ENCODE peak calls at places on chromosome 19, in nine cellular contexts. One of them, this sample, is unnamed.

GRCh38 chr19:19115954-19116353 is 22.3 kb downstream of the TMEM161A start:
- DNase-seq in SK-N-SH: peak
- DNase-seq in tibial nerve: no peak
- DNase-seq in CD8-positive, alpha-beta memory T cell: peak
- DNase-seq in testis: peak
- DNase-seq in HCT116: no peak
- DNase-seq in thyroid gland: no peak
- DNase-seq in colonic mucosa: peak
- DNase-seq in sigmoid colon: no peak
- DNase-seq in this sample: no peak

GRCh38 chr19:19009951-19010350 is 23.4 kb downstream of the SUGP2 start:
- DNase-seq in HCT116: no peak
- DNase-seq in tibial nerve: no peak
- DNase-seq in testis: no peak
- DNase-seq in colonic mucosa: no peak
- DNase-seq in sigmoid colon: no peak
- DNase-seq in SK-N-SH: no peak
- DNase-seq in CD8-positive, alpha-beta memory T cell: no peak
- DNase-seq in thyroid gland: no peak
- DNase-seq in this sample: no peak

GRCh38 chr19:6259312-6259861 is 20.4 kb downstream of the MLLT1 start:
- DNase-seq in tibial nerve: no peak
- DNase-seq in colonic mucosa: no peak
- DNase-seq in testis: no peak
- DNase-seq in thyroid gland: peak
- DNase-seq in HCT116: no peak
- DNase-seq in SK-N-SH: no peak
- DNase-seq in sigmoid colon: no peak
- DNase-seq in CD8-positive, alpha-beta memory T cell: no peak
- DNase-seq in this sample: no peak

GRCh38 chr19:57719901-57720519 is 7.4 kb downstream of the ZNF671 start:
- DNase-seq in tibial nerve: no peak
- DNase-seq in thyroid gland: no peak
- DNase-seq in HCT116: no peak
- DNase-seq in sigmoid colon: no peak
- DNase-seq in testis: no peak
- DNase-seq in colonic mucosa: no peak
- DNase-seq in SK-N-SH: no peak
- DNase-seq in CD8-positive, alpha-beta memory T cell: no peak
- DNase-seq in this sample: no peak

GRCh38 chr19:58328999-58329398 is 2.2 kb downstream of the ZSCAN22 start:
- DNase-seq in tibial nerve: no peak
- DNase-seq in SK-N-SH: peak
- DNase-seq in CD8-positive, alpha-beta memory T cell: no peak
- DNase-seq in thyroid gland: no peak
- DNase-seq in HCT116: no peak
- DNase-seq in colonic mucosa: no peak
- DNase-seq in sigmoid colon: no peak
- DNase-seq in testis: no peak
- DNase-seq in this sample: no peak

GRCh38 chr19:5076440-5077208 is 107.7 kb downstream of the KDM4B start:
- DNase-seq in sigmoid colon: no peak
- DNase-seq in SK-N-SH: no peak
- DNase-seq in colonic mucosa: no peak
- DNase-seq in CD8-positive, alpha-beta memory T cell: no peak
- DNase-seq in HCT116: no peak
- DNase-seq in thyroid gland: no peak
- DNase-seq in tibial nerve: no peak
- DNase-seq in testis: no peak
- DNase-seq in this sample: no peak

GRCh38 chr19:47020992-47021496 is 1.4 kb downstream of the NPAS1 start:
- DNase-seq in HCT116: no peak
- DNase-seq in tibial nerve: no peak
- DNase-seq in testis: no peak
- DNase-seq in CD8-positive, alpha-beta memory T cell: no peak
- DNase-seq in colonic mucosa: no peak
- DNase-seq in SK-N-SH: peak
- DNase-seq in sigmoid colon: no peak
- DNase-seq in thyroid gland: no peak
- DNase-seq in this sample: peak

GRCh38 chr19:38974599-38975213 is 836 bp downstream of the FBXO17 start:
- DNase-seq in colonic mucosa: no peak
- DNase-seq in thyroid gland: no peak
- DNase-seq in testis: no peak
- DNase-seq in sigmoid colon: no peak
- DNase-seq in HCT116: no peak
- DNase-seq in SK-N-SH: peak
- DNase-seq in CD8-positive, alpha-beta memory T cell: no peak
- DNase-seq in tibial nerve: no peak
- DNase-seq in this sample: no peak

GRCh38 chr19:12786149-12786870 is 5.0 kb upstream of the JUNB start:
- DNase-seq in thyroid gland: peak
- DNase-seq in SK-N-SH: peak
- DNase-seq in sigmoid colon: peak
- DNase-seq in HCT116: no peak
- DNase-seq in testis: peak
- DNase-seq in colonic mucosa: peak
- DNase-seq in CD8-positive, alpha-beta memory T cell: no peak
- DNase-seq in tibial nerve: no peak
- DNase-seq in this sample: no peak

GRCh38 chr19:43782311-43782660 is 1.5 kb upstream of the KCNN4 start:
- DNase-seq in CD8-positive, alpha-beta memory T cell: no peak
- DNase-seq in tibial nerve: no peak
- DNase-seq in HCT116: no peak
- DNase-seq in colonic mucosa: no peak
- DNase-seq in testis: no peak
- DNase-seq in SK-N-SH: no peak
- DNase-seq in sigmoid colon: no peak
- DNase-seq in thyroid gland: no peak
- DNase-seq in this sample: no peak

GRCh38 chr19:22622901-22623840 is 11.0 kb upstream of the ZNF492 start:
- DNase-seq in CD8-positive, alpha-beta memory T cell: no peak
- DNase-seq in tibial nerve: peak
- DNase-seq in sigmoid colon: no peak
- DNase-seq in testis: peak
- DNase-seq in colonic mucosa: no peak
- DNase-seq in SK-N-SH: peak
- DNase-seq in HCT116: no peak
- DNase-seq in thyroid gland: peak
- DNase-seq in this sample: no peak

DNA sequence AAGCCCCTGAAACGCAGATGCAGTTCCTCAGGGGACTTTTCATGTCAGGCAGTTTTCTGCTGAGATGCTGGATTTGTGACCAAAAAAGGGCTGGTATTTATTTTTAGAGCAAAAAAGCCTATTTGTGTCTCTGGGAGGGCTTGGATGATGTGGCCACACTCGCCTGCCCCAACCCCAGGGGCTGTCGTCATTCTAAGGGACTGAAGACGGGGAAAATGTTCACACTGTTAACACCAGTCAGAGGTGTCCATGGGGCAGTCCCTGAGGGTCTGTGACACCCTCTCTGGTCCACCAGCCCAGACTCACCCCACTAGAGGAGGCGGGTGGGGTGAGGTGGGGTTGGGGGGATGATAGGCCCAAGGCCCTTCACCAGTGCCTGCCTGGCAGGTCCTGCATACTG is 15.9 kb upstream of the EPHX3 start:
- DNase-seq in SK-N-SH: no peak
- DNase-seq in HCT116: no peak
- DNase-seq in colonic mucosa: no peak
- DNase-seq in tibial nerve: no peak
- DNase-seq in thyroid gland: no peak
- DNase-seq in testis: no peak
- DNase-seq in CD8-positive, alpha-beta memory T cell: no peak
- DNase-seq in sigmoid colon: no peak
- DNase-seq in this sample: peak
- H3K27ac ChIP-seq in SK-N-SH: no peak
- H3K27ac ChIP-seq in HCT116: no peak
- H3K27ac ChIP-seq in colonic mucosa: peak
- H3K27ac ChIP-seq in tibial nerve: peak
- H3K27ac ChIP-seq in thyroid gland: peak
- H3K27ac ChIP-seq in testis: peak
- H3K27ac ChIP-seq in CD8-positive, alpha-beta memory T cell: no peak
- H3K27ac ChIP-seq in sigmoid colon: peak
- H3K27ac ChIP-seq in this sample: peak

DNA sequence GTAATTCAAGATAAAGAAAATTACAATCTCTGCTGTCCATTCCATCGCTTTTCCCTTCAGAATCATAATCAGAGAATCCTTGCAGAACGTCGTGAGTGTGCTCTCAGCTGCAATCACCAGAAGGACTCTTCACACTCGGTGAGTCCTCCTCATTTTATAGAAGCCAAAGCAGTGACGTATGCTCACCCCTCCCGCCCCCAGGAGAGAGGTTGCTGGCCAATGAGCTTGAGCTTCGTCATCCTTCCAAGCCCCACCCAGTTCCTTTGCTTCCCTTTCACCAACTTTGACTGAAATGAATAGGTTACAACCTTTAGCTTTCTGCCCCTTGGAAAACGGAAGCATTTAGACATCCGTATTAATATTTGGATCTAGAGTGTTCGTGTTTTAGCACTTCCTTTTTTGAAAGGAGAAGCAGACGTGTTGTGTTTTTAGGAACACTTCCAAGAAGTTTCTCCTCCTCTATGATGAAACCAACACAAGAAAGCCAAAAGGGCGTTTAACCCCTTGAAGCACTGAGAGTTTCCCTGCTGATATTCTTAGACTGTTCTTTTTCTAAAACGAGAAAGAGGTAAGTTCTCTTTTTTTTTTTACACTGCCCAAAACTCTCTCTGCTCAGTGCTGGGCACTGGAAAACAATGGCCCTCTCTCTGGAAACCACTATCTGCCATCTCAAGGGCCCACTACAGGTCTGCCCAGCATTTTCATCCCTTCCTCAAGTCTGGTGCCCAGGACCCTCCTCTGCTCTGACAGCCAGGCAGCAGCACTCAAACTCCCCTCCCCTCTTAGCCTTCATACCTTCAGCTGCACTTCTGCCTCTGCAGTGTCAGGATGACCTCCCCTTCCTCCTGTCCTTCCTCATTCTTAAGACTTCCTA is 44.3 kb upstream of the CEACAM21 start:
- DNase-seq in testis: peak
- DNase-seq in colonic mucosa: peak
- DNase-seq in CD8-positive, alpha-beta memory T cell: peak
- DNase-seq in SK-N-SH: no peak
- DNase-seq in HCT116: no peak
- DNase-seq in thyroid gland: peak
- DNase-seq in sigmoid colon: peak
- DNase-seq in tibial nerve: peak
- DNase-seq in this sample: no peak
- H3K27ac ChIP-seq in testis: peak
- H3K27ac ChIP-seq in colonic mucosa: peak
- H3K27ac ChIP-seq in CD8-positive, alpha-beta memory T cell: no peak
- H3K27ac ChIP-seq in SK-N-SH: no peak
- H3K27ac ChIP-seq in HCT116: no peak
- H3K27ac ChIP-seq in thyroid gland: peak
- H3K27ac ChIP-seq in sigmoid colon: no peak
- H3K27ac ChIP-seq in tibial nerve: peak
- H3K27ac ChIP-seq in this sample: no peak

DNA sequence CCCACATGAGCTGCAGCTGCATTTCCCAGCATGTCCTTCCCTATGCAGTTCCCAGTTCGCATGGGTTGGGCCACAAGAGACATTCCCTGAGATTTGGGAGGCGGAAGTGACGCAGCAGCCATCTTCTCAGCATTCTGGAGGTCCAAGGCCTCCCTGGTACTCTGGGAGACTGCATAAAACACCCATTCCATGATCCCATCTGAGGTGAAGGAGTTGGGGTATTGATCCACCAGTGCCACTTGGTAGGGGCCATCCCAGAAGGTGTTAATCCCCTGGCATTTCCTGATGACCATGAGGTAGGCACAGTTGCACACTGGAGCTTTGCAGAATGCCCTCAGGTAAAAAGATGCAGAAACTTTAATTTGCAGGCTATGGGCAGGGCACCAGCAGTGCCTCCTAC is 25.4 kb downstream of the POP4 start:
- DNase-seq in HCT116: no peak
- DNase-seq in sigmoid colon: no peak
- DNase-seq in CD8-positive, alpha-beta memory T cell: no peak
- DNase-seq in SK-N-SH: peak
- DNase-seq in testis: no peak
- DNase-seq in thyroid gland: no peak
- DNase-seq in colonic mucosa: no peak
- DNase-seq in tibial nerve: no peak
- DNase-seq in this sample: no peak
- H3K27ac ChIP-seq in HCT116: no peak
- H3K27ac ChIP-seq in sigmoid colon: no peak
- H3K27ac ChIP-seq in CD8-positive, alpha-beta memory T cell: no peak
- H3K27ac ChIP-seq in SK-N-SH: no peak
- H3K27ac ChIP-seq in testis: no peak
- H3K27ac ChIP-seq in thyroid gland: no peak
- H3K27ac ChIP-seq in colonic mucosa: no peak
- H3K27ac ChIP-seq in tibial nerve: no peak
- H3K27ac ChIP-seq in this sample: no peak

DNA sequence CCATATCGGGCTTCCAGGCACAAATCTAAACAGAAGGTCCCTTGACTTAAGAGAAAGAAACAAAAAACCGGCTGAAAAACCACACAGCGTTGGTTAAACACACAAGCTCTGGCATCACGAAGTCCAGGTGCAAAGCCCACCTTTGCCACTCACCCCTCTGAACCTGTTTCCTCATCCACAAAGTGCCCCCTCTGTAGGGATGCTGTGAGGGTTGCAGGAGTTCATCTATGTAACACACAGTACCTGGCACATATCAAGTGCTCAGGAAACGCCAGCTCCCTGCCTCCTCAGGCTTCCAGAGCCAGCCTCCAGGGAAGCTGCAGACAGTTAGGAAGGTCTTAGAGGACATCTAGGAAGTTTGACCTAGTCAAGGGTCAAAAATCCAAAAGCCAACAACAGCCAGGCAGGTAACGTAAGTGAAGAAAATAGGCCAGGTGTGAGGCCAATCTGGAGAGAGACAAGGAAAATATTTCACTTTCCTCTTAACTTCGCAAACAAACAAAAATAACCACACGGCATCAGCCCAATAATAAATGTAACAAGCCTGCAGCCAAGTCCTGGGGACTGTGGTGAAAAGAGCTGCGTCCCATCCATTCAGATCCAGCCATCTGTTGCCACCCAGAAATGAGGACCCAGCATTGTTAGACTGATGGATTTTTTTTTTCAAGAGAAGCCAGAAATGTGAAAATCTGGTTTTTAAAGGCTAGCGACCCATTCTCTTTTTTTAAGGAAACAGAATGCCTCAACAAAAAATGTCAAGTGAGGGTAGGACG is 10.0 kb downstream of the KDELR1 start:
- DNase-seq in CD8-positive, alpha-beta memory T cell: no peak
- DNase-seq in HCT116: no peak
- DNase-seq in tibial nerve: no peak
- DNase-seq in colonic mucosa: no peak
- DNase-seq in testis: no peak
- DNase-seq in thyroid gland: no peak
- DNase-seq in SK-N-SH: no peak
- DNase-seq in sigmoid colon: no peak
- DNase-seq in this sample: no peak
- H3K27ac ChIP-seq in CD8-positive, alpha-beta memory T cell: no peak
- H3K27ac ChIP-seq in HCT116: no peak
- H3K27ac ChIP-seq in tibial nerve: no peak
- H3K27ac ChIP-seq in colonic mucosa: no peak
- H3K27ac ChIP-seq in testis: no peak
- H3K27ac ChIP-seq in thyroid gland: no peak
- H3K27ac ChIP-seq in SK-N-SH: no peak
- H3K27ac ChIP-seq in sigmoid colon: no peak
- H3K27ac ChIP-seq in this sample: no peak